ENCODE peak calls at places on chromosomes 3 and 15, in seven cellular contexts. C, R, Y, E, O, B and P are unnamed samples.

GRCh38 chr3:51942603-51943450 is 664 bp downstream of the PARP3 start:
- DNase-seq in B (no peak), Y (no peak), R (no peak), O (peak; percentile 89), E (peak; percentile 42), C (peak; percentile 90), P (no peak)

GRCh38 chr3:49967307-49967706 is 27.4 kb downstream of the RBM6 start:
- DNase-seq in E (no peak), C (no peak), O (no peak), B (no peak), R (no peak), Y (no peak), P (no peak)

GRCh38 chr3:157872902-157873301 is 233.3 kb downstream of the SHOX2 start:
- DNase-seq in E (no peak), B (no peak), R (no peak), Y (no peak), O (no peak), C (no peak), P (no peak)

GRCh38 chr3:64954995-64955636 is 267.3 kb upstream of the ADAMTS9 start:
- DNase-seq in B (no peak), O (no peak), Y (peak; percentile 45), R (no peak), C (no peak), E (no peak), P (no peak)

GRCh38 chr3:67620869-67621268 is 33.5 kb downstream of the SUCLG2 start:
- DNase-seq in E (no peak), B (no peak), R (no peak), O (no peak), C (no peak), Y (no peak), P (no peak)

GRCh38 chr3:128619146-128619890 is 31.3 kb downstream of the RPN1 start:
- DNase-seq in E (no peak), R (no peak), Y (peak; percentile 23), B (no peak), C (no peak), O (no peak), P (no peak)

GRCh38 chr15:42549052-42549491 is 434 bp downstream of the HAUS2 start:
- DNase-seq in E (no peak), Y (peak; percentile 22), R (peak; percentile 56), C (peak; percentile 36), B (no peak), O (peak; percentile 34), P (no peak)

GRCh38 chr3:71444028-71444860 is 139.3 kb downstream of the FOXP1 start:
- DNase-seq in Y (peak; percentile 100), C (peak; percentile 54), E (peak; percentile 84), R (no peak), O (peak; percentile 55), B (no peak), P (peak; percentile 24)

GRCh38 chr3:127171721-127172120 is 21.2 kb upstream of the PRR23E start:
- DNase-seq in C (no peak), Y (no peak), O (no peak), E (no peak), B (no peak), R (no peak), P (no peak)